ENCODE peak calls at places on chromosome X, in four cellular contexts. One of them, this sample, is unnamed.

GRCh38 chrX:18994713-18995112 is 10.8 kb upstream of the PHKA2 start:
- DNase-seq in WERI-Rb-1: no peak
- DNase-seq in heart right ventricle: no peak
- DNase-seq in left lung: no peak
- DNase-seq in this sample: no peak

GRCh38 chrX:24902808-24903207 is 113.0 kb downstream of the ARX start:
- DNase-seq in WERI-Rb-1: no peak
- DNase-seq in heart right ventricle: no peak
- DNase-seq in left lung: no peak
- DNase-seq in this sample: no peak

GRCh38 chrX:136850441-136851175 is 29.9 kb downstream of the RBMX start:
- DNase-seq in WERI-Rb-1: no peak
- DNase-seq in heart right ventricle: no peak
- DNase-seq in left lung: no peak
- DNase-seq in this sample: no peak

GRCh38 chrX:40173662-40174593 is 76.2 kb upstream of the BCOR start:
- DNase-seq in WERI-Rb-1: peak; percentile 40
- DNase-seq in heart right ventricle: no peak
- DNase-seq in left lung: peak; percentile 65
- DNase-seq in this sample: peak; percentile 37

GRCh38 chrX:81301877-81302276 is 100.0 kb downstream of the SH3BGRL start:
- DNase-seq in WERI-Rb-1: no peak
- DNase-seq in heart right ventricle: no peak
- DNase-seq in left lung: no peak
- DNase-seq in this sample: no peak

GRCh38 chrX:20461576-20461975 is 194.9 kb upstream of the RPS6KA3 start:
- DNase-seq in WERI-Rb-1: no peak
- DNase-seq in heart right ventricle: no peak
- DNase-seq in left lung: no peak
- DNase-seq in this sample: peak; percentile 4

GRCh38 chrX:150574824-150575409 is 6.5 kb downstream of the MTM1 start:
- DNase-seq in WERI-Rb-1: no peak
- DNase-seq in heart right ventricle: no peak
- DNase-seq in left lung: no peak
- DNase-seq in this sample: no peak

GRCh38 chrX:18931972-18932371 is 51.9 kb downstream of the PHKA2 start:
- DNase-seq in WERI-Rb-1: peak; percentile 28
- DNase-seq in heart right ventricle: peak; percentile 13
- DNase-seq in left lung: no peak
- DNase-seq in this sample: peak; percentile 6

GRCh38 chrX:44675364-44676024 is 132.8 kb upstream of the FUNDC1 start:
- DNase-seq in WERI-Rb-1: no peak
- DNase-seq in heart right ventricle: peak; percentile 13
- DNase-seq in left lung: no peak
- DNase-seq in this sample: no peak

GRCh38 chrX:2360731-2361130 is 140.0 kb downstream of the DHRSX start:
- DNase-seq in WERI-Rb-1: no peak
- DNase-seq in heart right ventricle: no peak
- DNase-seq in left lung: no peak
- DNase-seq in this sample: no peak

GRCh38 chrX:67619253-67619652 is 75.4 kb downstream of the AR start:
- DNase-seq in WERI-Rb-1: no peak
- DNase-seq in heart right ventricle: no peak
- DNase-seq in left lung: no peak
- DNase-seq in this sample: no peak

GRCh38 chrX:30888526-30889146 is 418 bp downstream of the TAB3 start:
- DNase-seq in WERI-Rb-1: peak; percentile 10
- DNase-seq in heart right ventricle: peak; percentile 3
- DNase-seq in left lung: peak; percentile 34
- DNase-seq in this sample: no peak

GRCh38 chrX:71623105-71623450 is 4.8 kb upstream of the CXCR3 start:
- DNase-seq in WERI-Rb-1: no peak
- DNase-seq in heart right ventricle: no peak
- DNase-seq in left lung: no peak
- DNase-seq in this sample: no peak

GRCh38 chrX:71623714-71624113 is 5.4 kb upstream of the CXCR3 start:
- DNase-seq in WERI-Rb-1: no peak
- DNase-seq in heart right ventricle: no peak
- DNase-seq in left lung: no peak
- DNase-seq in this sample: no peak

GRCh38 chrX:71621644-71622346 is 3.5 kb upstream of the CXCR3 start:
- DNase-seq in WERI-Rb-1: no peak
- DNase-seq in heart right ventricle: peak; percentile 6
- DNase-seq in left lung: no peak
- DNase-seq in this sample: no peak

GRCh38 chrX:71625471-71625870 is 7.2 kb upstream of the CXCR3 start:
- DNase-seq in WERI-Rb-1: no peak
- DNase-seq in heart right ventricle: no peak
- DNase-seq in left lung: no peak
- DNase-seq in this sample: no peak

GRCh38 chrX:71622347-71623104 is 4.2 kb upstream of the CXCR3 start:
- DNase-seq in WERI-Rb-1: peak; percentile 25
- DNase-seq in heart right ventricle: peak; percentile 75
- DNase-seq in left lung: peak; percentile 80
- DNase-seq in this sample: peak; percentile 38
- TF ChIP-seq CTCF in WERI-Rb-1: peak; percentile 12
- TF ChIP-seq CTCF in heart right ventricle: peak; percentile 47
- TF ChIP-seq CTCF in left lung: peak; percentile 29
- TF ChIP-seq CTCF in this sample: no peak

DNA sequence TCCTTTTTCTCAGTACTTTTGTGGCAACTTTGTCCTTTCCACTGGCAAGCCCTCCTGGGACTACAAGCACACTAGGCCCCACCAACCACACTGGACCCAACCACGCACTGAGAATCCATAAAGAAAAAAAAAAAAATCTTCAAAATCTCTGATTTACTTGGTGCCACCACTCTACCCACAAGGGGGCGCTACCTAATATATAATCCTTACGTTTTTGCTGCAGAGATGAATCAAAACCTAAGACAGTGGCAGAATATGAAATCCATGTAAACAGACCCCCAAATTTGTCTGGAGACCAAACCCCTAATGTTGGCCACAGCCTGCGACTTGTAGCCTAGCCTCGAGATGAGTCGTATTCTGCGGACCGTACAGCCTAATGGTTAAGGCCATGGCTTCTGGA is 63.5 kb upstream of the ARHGAP36 start:
- DNase-seq in WERI-Rb-1: peak; percentile 24
- DNase-seq in heart right ventricle: no peak
- DNase-seq in left lung: no peak
- DNase-seq in this sample: peak; percentile 58
- TF ChIP-seq CTCF in WERI-Rb-1: no peak
- TF ChIP-seq CTCF in heart right ventricle: peak; percentile 41
- TF ChIP-seq CTCF in left lung: no peak
- TF ChIP-seq CTCF in this sample: peak; percentile 78

DNA sequence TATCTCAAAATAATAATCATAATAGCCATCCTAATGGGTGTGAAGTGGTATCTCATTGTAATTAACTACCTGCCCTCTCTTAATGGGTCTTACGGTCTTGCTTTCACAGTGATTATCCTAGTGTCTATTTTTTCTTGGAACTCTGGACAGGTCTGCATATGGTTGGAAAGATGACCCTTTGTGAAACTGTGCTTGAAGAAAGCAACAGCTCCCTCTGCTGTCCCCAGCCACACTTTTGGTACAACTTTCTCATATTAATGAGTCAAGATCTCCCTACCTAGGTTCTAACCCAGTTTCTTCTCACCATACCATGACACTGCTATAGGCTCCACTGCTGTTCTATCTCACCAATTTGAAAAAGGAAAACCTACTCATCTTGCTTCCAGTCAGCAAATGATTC is 2.4 kb downstream of the TFDP3 start:
- DNase-seq in WERI-Rb-1: no peak
- DNase-seq in heart right ventricle: no peak
- DNase-seq in left lung: no peak
- DNase-seq in this sample: peak; percentile 38
- TF ChIP-seq CTCF in WERI-Rb-1: peak; percentile 46
- TF ChIP-seq CTCF in heart right ventricle: peak; percentile 35
- TF ChIP-seq CTCF in left lung: no peak
- TF ChIP-seq CTCF in this sample: peak; percentile 54

DNA sequence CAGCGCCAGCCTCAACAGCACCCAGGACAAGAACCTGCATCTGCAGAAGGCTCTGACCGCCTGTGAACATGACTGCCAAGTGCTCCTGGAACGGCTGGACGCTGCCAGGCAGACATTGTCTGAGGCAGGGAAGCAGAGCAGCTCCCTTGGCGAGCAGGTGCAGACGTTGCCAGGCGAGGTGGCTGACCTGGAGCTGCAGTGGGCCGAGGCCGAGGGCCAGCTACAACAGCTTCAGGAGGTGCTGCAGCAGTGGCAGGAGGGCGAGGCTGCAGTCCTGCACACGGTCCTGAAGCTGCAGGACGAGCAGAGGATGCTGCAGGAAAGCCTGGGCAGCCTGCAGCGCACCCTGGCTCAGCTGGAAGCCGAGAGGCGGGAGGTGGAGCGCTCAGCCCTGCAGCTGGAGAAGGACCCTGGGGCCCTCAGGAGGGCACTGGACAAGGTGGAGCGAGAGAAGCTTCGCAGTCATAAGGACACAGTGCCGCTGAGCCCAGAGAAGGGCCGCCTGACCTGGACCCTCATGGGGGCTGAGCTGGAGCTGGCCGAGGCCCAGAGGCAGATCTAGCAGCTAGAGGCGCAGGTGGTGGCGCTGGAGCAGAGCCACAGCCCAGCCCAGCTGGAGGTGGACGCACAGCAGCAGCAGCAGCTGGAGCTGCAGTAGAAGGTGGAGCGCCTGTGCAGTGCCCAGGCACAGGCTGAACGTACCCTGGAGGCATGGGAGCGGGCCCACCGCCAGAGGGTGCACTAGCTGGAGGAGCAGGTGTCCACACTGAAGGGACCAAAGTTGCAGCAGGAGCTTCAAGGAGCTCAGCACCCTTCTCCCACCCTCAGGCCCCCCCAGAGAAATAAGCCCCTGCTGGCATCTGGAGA is 16.4 kb downstream of the SMIM10L2A start:
- DNase-seq in WERI-Rb-1: no peak
- DNase-seq in heart right ventricle: no peak
- DNase-seq in left lung: no peak
- DNase-seq in this sample: no peak
- TF ChIP-seq CTCF in WERI-Rb-1: peak; percentile 26
- TF ChIP-seq CTCF in heart right ventricle: no peak
- TF ChIP-seq CTCF in left lung: no peak
- TF ChIP-seq CTCF in this sample: no peak

This sample was measured in nephron progenitor cell.